ENCODE peak calls at places on chromosomes 4 and X, in four cellular contexts. One of them, this sample, is unnamed.

GRCh38 chr4:5206391-5206790 is 155.1 kb downstream of the STK32B start:
- DNase-seq in WERI-Rb-1: no peak
- DNase-seq in adrenal gland: no peak
- DNase-seq in upper lobe of left lung: no peak
- DNase-seq in this sample: no peak

GRCh38 chr4:24195976-24196736 is 306.3 kb upstream of the PPARGC1A start:
- DNase-seq in upper lobe of left lung: no peak
- DNase-seq in WERI-Rb-1: no peak
- DNase-seq in adrenal gland: no peak
- DNase-seq in this sample: no peak

GRCh38 chr4:61427818-61428495 is 227.8 kb downstream of the ADGRL3 start:
- DNase-seq in upper lobe of left lung: no peak
- DNase-seq in WERI-Rb-1: no peak
- DNase-seq in adrenal gland: no peak
- DNase-seq in this sample: no peak

GRCh38 chrX:480861-481417 is 94.2 kb upstream of the PPP2R3B start:
- DNase-seq in upper lobe of left lung: no peak
- DNase-seq in adrenal gland: no peak
- DNase-seq in WERI-Rb-1: no peak
- DNase-seq in this sample: no peak

GRCh38 chrX:124764354-124764753 is 418.0 kb downstream of the SH2D1A start:
- DNase-seq in WERI-Rb-1: no peak
- DNase-seq in adrenal gland: no peak
- DNase-seq in upper lobe of left lung: no peak
- DNase-seq in this sample: no peak

GRCh38 chr4:47612116-47613023 is 127.3 kb downstream of the ATP10D start:
- DNase-seq in adrenal gland: no peak
- DNase-seq in upper lobe of left lung: no peak
- DNase-seq in WERI-Rb-1: no peak
- DNase-seq in this sample: no peak

GRCh38 chr4:8465615-8466611 is 25.3 kb downstream of the TRMT44 start:
- DNase-seq in WERI-Rb-1: no peak
- DNase-seq in adrenal gland: no peak
- DNase-seq in upper lobe of left lung: peak; percentile 60
- DNase-seq in this sample: no peak

GRCh38 chr4:87853108-87853507 is 20.3 kb downstream of the MEPE start:
- DNase-seq in upper lobe of left lung: no peak
- DNase-seq in WERI-Rb-1: no peak
- DNase-seq in adrenal gland: no peak
- DNase-seq in this sample: no peak

GRCh38 chr4:173538148-173538902 is 8.3 kb upstream of the HAND2 start:
- DNase-seq in WERI-Rb-1: no peak
- DNase-seq in adrenal gland: no peak
- DNase-seq in upper lobe of left lung: peak; percentile 84
- DNase-seq in this sample: no peak

GRCh38 chr4:8394125-8394524 is 46.4 kb downstream of the ACOX3 start:
- DNase-seq in WERI-Rb-1: peak; percentile 76
- DNase-seq in adrenal gland: peak; percentile 88
- DNase-seq in upper lobe of left lung: peak; percentile 89
- DNase-seq in this sample: no peak

GRCh38 chrX:43870758-43871419 is 11.4 kb downstream of the MAOB start:
- DNase-seq in WERI-Rb-1: no peak
- DNase-seq in upper lobe of left lung: no peak
- DNase-seq in adrenal gland: peak; percentile 24
- DNase-seq in this sample: no peak

GRCh38 chrX:153966841-153967535 is 4.6 kb downstream of the HCFC1 start:
- DNase-seq in upper lobe of left lung: no peak
- DNase-seq in adrenal gland: no peak
- DNase-seq in WERI-Rb-1: no peak
- DNase-seq in this sample: no peak
- H3K27ac ChIP-seq in upper lobe of left lung: peak overlapping the region; percentile 95
- H3K27ac ChIP-seq in adrenal gland: peak overlapping the region; percentile 13
- H3K27ac ChIP-seq in WERI-Rb-1: no peak overlapping the region
- H3K27ac ChIP-seq in this sample: peak overlapping the region; percentile 94

GRCh38 chr4:29151584-29151983 is 1568.6 kb upstream of the PCDH7 start:
- DNase-seq in WERI-Rb-1: no peak
- DNase-seq in adrenal gland: no peak
- DNase-seq in upper lobe of left lung: no peak
- DNase-seq in this sample: no peak
- H3K36me3 ChIP-seq in WERI-Rb-1: no peaks in the 10 kb centered on the region
- H3K36me3 ChIP-seq in adrenal gland: no peaks in the 10 kb centered on the region
- H3K36me3 ChIP-seq in upper lobe of left lung: no peaks in the 10 kb centered on the region
- H3K36me3 ChIP-seq in this sample: no peaks in the 10 kb centered on the region

GRCh38 chr4:1404573-1405248 is 1.5 kb downstream of the NKX1-1 start:
- DNase-seq in upper lobe of left lung: peak; percentile 66
- DNase-seq in WERI-Rb-1: peak; percentile 23
- DNase-seq in adrenal gland: no peak
- DNase-seq in this sample: no peak
- H3K4me3 ChIP-seq in upper lobe of left lung: no peak overlapping the region
- H3K4me3 ChIP-seq in WERI-Rb-1: no peak overlapping the region
- H3K4me3 ChIP-seq in adrenal gland: no peak overlapping the region
- H3K4me3 ChIP-seq in this sample: no peak overlapping the region

GRCh38 chr4:3287972-3288570 is 4.8 kb upstream of the RGS12 start:
- DNase-seq in upper lobe of left lung: peak; percentile 72
- DNase-seq in WERI-Rb-1: no peak
- DNase-seq in adrenal gland: no peak
- DNase-seq in this sample: no peak
- H3K27ac ChIP-seq in upper lobe of left lung: no peak overlapping the region
- H3K27ac ChIP-seq in WERI-Rb-1: no peak overlapping the region
- H3K27ac ChIP-seq in adrenal gland: no peak overlapping the region
- H3K27ac ChIP-seq in this sample: no peak overlapping the region

DNA sequence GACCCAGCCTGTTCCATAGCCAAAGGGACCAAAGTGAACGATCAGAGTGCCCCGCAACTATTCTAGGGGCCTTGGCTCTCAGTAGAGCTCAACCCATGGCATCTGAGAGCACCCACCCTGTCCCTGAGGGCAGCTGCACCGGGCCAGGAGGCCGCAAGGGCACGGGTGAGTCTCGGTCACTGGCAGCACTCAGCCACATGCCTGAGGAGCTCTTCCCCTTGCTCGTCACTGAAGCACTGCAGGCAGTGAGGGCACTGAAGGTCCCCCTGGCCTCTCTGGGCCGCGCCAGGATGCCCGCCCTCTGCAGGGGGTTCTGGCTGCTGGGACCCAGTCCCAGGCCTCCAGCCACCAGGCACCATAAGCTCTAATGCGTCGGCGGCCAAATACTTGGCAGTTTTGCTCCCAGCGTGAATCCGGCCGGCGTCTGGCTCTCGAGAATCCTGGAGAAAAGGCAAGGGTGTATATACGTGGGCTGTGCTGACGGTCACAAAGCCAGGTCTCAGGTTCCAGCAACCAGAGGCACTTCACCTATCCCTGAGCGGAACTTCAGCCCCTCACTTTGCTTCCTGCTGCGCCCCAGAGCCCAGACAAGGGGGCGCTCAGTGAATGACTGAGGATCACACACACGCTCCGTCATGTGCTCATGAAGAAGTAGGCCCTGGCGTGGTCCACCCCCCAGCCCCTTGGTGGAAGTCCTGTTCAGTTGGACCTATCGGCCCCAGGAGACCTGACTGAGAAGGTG is 13.9 kb downstream of the TNIP2 start:
- DNase-seq in WERI-Rb-1: no peak
- DNase-seq in upper lobe of left lung: peak; percentile 54
- DNase-seq in adrenal gland: no peak
- DNase-seq in this sample: no peak
- H3K36me3 ChIP-seq in WERI-Rb-1: peaks cover 48% of the 10 kb centered on the region
- H3K36me3 ChIP-seq in upper lobe of left lung: peaks cover 43% of the 10 kb centered on the region
- H3K36me3 ChIP-seq in adrenal gland: no peaks in the 10 kb centered on the region
- H3K36me3 ChIP-seq in this sample: peaks cover 46% of the 10 kb centered on the region

GRCh38 chr4:180542445-180543100 is 1700.6 kb upstream of the TENM3 start:
- DNase-seq in upper lobe of left lung: no peak
- DNase-seq in adrenal gland: peak; percentile 86
- DNase-seq in WERI-Rb-1: no peak
- DNase-seq in this sample: no peak
- H3K4me3 ChIP-seq in upper lobe of left lung: no peak overlapping the region
- H3K4me3 ChIP-seq in adrenal gland: no peak overlapping the region
- H3K4me3 ChIP-seq in WERI-Rb-1: no peak overlapping the region
- H3K4me3 ChIP-seq in this sample: no peak overlapping the region

This sample was measured in effector memory CD4-positive, alpha-beta T cell.